ENCODE peak calls at places on chromosomes 11 and 22, in six cellular contexts. I, Y, N, O, D and F are unnamed samples.

GRCh38 chr11:63612181-63612580 is 2.1 kb downstream of the PLAAT3 start:
- DNase-seq in O (no peak), N (no peak), Y (no peak), D (no peak), I (no peak), F (no peak)

GRCh38 chr22:29154364-29155048 is 51.2 kb upstream of the EMID1 start:
- DNase-seq in D (peak; percentile 62), Y (peak; percentile 82), N (peak; percentile 44), I (no peak), O (peak; percentile 80), F (peak; percentile 82)

GRCh38 chr22:31586137-31586920 is 75.7 kb downstream of the PISD start:
- DNase-seq in I (no peak), N (peak; percentile 87), O (no peak), Y (peak; percentile 71), D (no peak), F (no peak)

GRCh38 chr11:121250843-121251242 is 41.7 kb upstream of the SC5D start:
- DNase-seq in I (no peak), Y (no peak), N (no peak), D (no peak), O (no peak), F (no peak)

GRCh38 chr11:76861490-76861953 is 804 bp downstream of the ACER3 start:
- DNase-seq in O (no peak), Y (no peak), D (no peak), N (no peak), I (no peak), F (no peak)

GRCh38 chr11:68436985-68437926 is 23.3 kb upstream of the PPP6R3 start:
- DNase-seq in O (no peak), Y (peak; percentile 80), I (peak; percentile 27), D (no peak), N (peak; percentile 79), F (peak; percentile 50)

GRCh38 chr11:47869548-47870393 is 21.6 kb upstream of the NUP160 start:
- DNase-seq in I (no peak), Y (no peak), N (no peak), O (no peak), D (no peak), F (no peak)

GRCh38 chr11:125952973-125953372 is 7.1 kb downstream of the VSIG10L2 start:
- DNase-seq in N (no peak), O (no peak), D (no peak), Y (peak; percentile 76), I (no peak), F (no peak)

GRCh38 chr11:115222218-115222862 is 281.9 kb downstream of the CADM1 start:
- DNase-seq in O (no peak), Y (no peak), D (no peak), N (peak; percentile 87), I (peak; percentile 55), F (peak; percentile 69)